ENCODE peak calls at places on chromosome 14, in five cellular contexts. One of them, this sample, is unnamed.

GRCh38 chr14:99737451-99737951 is 53.4 kb downstream of the CYP46A1 start:
- DNase-seq in nucleus accumbens: no peak
- DNase-seq in stimulated activated CD4-positive, alpha-beta T cell treated with anti-CD3 and anti-CD28 coated beads, Interleukin-15, amount 100 ng/mL, for 1 hour: no peak
- DNase-seq in ACHN: peak
- DNase-seq in tibial nerve: no peak
- DNase-seq in this sample: no peak

GRCh38 chr14:50342211-50343080 is 30.3 kb downstream of the DMAC2L start:
- DNase-seq in stimulated activated CD4-positive, alpha-beta T cell treated with anti-CD3 and anti-CD28 coated beads, Interleukin-15, amount 100 ng/mL, for 1 hour: no peak
- DNase-seq in ACHN: peak
- DNase-seq in tibial nerve: peak
- DNase-seq in nucleus accumbens: peak
- DNase-seq in this sample: peak

GRCh38 chr14:96270565-96271420 is 14.8 kb downstream of the BDKRB1 start:
- DNase-seq in ACHN: no peak
- DNase-seq in tibial nerve: no peak
- DNase-seq in nucleus accumbens: no peak
- DNase-seq in stimulated activated CD4-positive, alpha-beta T cell treated with anti-CD3 and anti-CD28 coated beads, Interleukin-15, amount 100 ng/mL, for 1 hour: no peak
- DNase-seq in this sample: no peak

GRCh38 chr14:39376671-39377403 is 55.4 kb downstream of the FBXO33 start:
- DNase-seq in stimulated activated CD4-positive, alpha-beta T cell treated with anti-CD3 and anti-CD28 coated beads, Interleukin-15, amount 100 ng/mL, for 1 hour: no peak
- DNase-seq in tibial nerve: no peak
- DNase-seq in ACHN: peak
- DNase-seq in nucleus accumbens: no peak
- DNase-seq in this sample: no peak

GRCh38 chr14:101463566-101464171 is 97.6 kb upstream of the DIO3 start:
- DNase-seq in stimulated activated CD4-positive, alpha-beta T cell treated with anti-CD3 and anti-CD28 coated beads, Interleukin-15, amount 100 ng/mL, for 1 hour: no peak
- DNase-seq in ACHN: no peak
- DNase-seq in tibial nerve: no peak
- DNase-seq in nucleus accumbens: no peak
- DNase-seq in this sample: no peak

GRCh38 chr14:92600318-92601053 is 86.9 kb downstream of the RIN3 start:
- DNase-seq in tibial nerve: no peak
- DNase-seq in nucleus accumbens: no peak
- DNase-seq in stimulated activated CD4-positive, alpha-beta T cell treated with anti-CD3 and anti-CD28 coated beads, Interleukin-15, amount 100 ng/mL, for 1 hour: no peak
- DNase-seq in ACHN: peak
- DNase-seq in this sample: no peak

GRCh38 chr14:102853703-102854396 is 68.6 kb upstream of the AMN start:
- DNase-seq in tibial nerve: no peak
- DNase-seq in ACHN: no peak
- DNase-seq in stimulated activated CD4-positive, alpha-beta T cell treated with anti-CD3 and anti-CD28 coated beads, Interleukin-15, amount 100 ng/mL, for 1 hour: no peak
- DNase-seq in nucleus accumbens: no peak
- DNase-seq in this sample: no peak

GRCh38 chr14:75435473-75435872 is 7.7 kb downstream of the JDP2 start:
- DNase-seq in stimulated activated CD4-positive, alpha-beta T cell treated with anti-CD3 and anti-CD28 coated beads, Interleukin-15, amount 100 ng/mL, for 1 hour: no peak
- DNase-seq in ACHN: no peak
- DNase-seq in nucleus accumbens: no peak
- DNase-seq in tibial nerve: no peak
- DNase-seq in this sample: no peak

GRCh38 chr14:103221781-103222358 is 98.6 kb downstream of the TNFAIP2 start:
- DNase-seq in ACHN: no peak
- DNase-seq in nucleus accumbens: no peak
- DNase-seq in tibial nerve: no peak
- DNase-seq in stimulated activated CD4-positive, alpha-beta T cell treated with anti-CD3 and anti-CD28 coated beads, Interleukin-15, amount 100 ng/mL, for 1 hour: no peak
- DNase-seq in this sample: no peak

GRCh38 chr14:65958664-65959562 is 527.3 kb upstream of the CCDC196 start:
- DNase-seq in ACHN: peak
- DNase-seq in tibial nerve: no peak
- DNase-seq in nucleus accumbens: no peak
- DNase-seq in stimulated activated CD4-positive, alpha-beta T cell treated with anti-CD3 and anti-CD28 coated beads, Interleukin-15, amount 100 ng/mL, for 1 hour: no peak
- DNase-seq in this sample: no peak

GRCh38 chr14:70981005-70981952 is 74.0 kb downstream of the PCNX1 start:
- DNase-seq in tibial nerve: no peak
- DNase-seq in stimulated activated CD4-positive, alpha-beta T cell treated with anti-CD3 and anti-CD28 coated beads, Interleukin-15, amount 100 ng/mL, for 1 hour: no peak
- DNase-seq in nucleus accumbens: no peak
- DNase-seq in ACHN: peak
- DNase-seq in this sample: no peak

GRCh38 chr14:77649326-77649725 is 32.9 kb upstream of the SPTLC2 start:
- DNase-seq in stimulated activated CD4-positive, alpha-beta T cell treated with anti-CD3 and anti-CD28 coated beads, Interleukin-15, amount 100 ng/mL, for 1 hour: no peak
- DNase-seq in ACHN: no peak
- DNase-seq in tibial nerve: no peak
- DNase-seq in nucleus accumbens: no peak
- DNase-seq in this sample: no peak

GRCh38 chr14:50666772-50667490 is 1.2 kb downstream of the SAV1 start:
- DNase-seq in stimulated activated CD4-positive, alpha-beta T cell treated with anti-CD3 and anti-CD28 coated beads, Interleukin-15, amount 100 ng/mL, for 1 hour: no peak
- DNase-seq in ACHN: no peak
- DNase-seq in tibial nerve: no peak
- DNase-seq in nucleus accumbens: no peak
- DNase-seq in this sample: no peak

GRCh38 chr14:105529506-105530445 is 3.4 kb downstream of the TMEM121 start:
- DNase-seq in nucleus accumbens: no peak
- DNase-seq in tibial nerve: no peak
- DNase-seq in stimulated activated CD4-positive, alpha-beta T cell treated with anti-CD3 and anti-CD28 coated beads, Interleukin-15, amount 100 ng/mL, for 1 hour: peak
- DNase-seq in ACHN: no peak
- DNase-seq in this sample: no peak

GRCh38 chr14:103898204-103898603 is 30.1 kb upstream of the TDRD9 start:
- DNase-seq in tibial nerve: no peak
- DNase-seq in ACHN: no peak
- DNase-seq in nucleus accumbens: no peak
- DNase-seq in stimulated activated CD4-positive, alpha-beta T cell treated with anti-CD3 and anti-CD28 coated beads, Interleukin-15, amount 100 ng/mL, for 1 hour: no peak
- DNase-seq in this sample: no peak

GRCh38 chr14:24605435-24606190 is 3.9 kb downstream of the GZMH start:
- DNase-seq in stimulated activated CD4-positive, alpha-beta T cell treated with anti-CD3 and anti-CD28 coated beads, Interleukin-15, amount 100 ng/mL, for 1 hour: peak
- DNase-seq in tibial nerve: no peak
- DNase-seq in ACHN: peak
- DNase-seq in nucleus accumbens: no peak
- DNase-seq in this sample: peak

GRCh38 chr14:32744811-32745445 is 193.8 kb upstream of the NPAS3 start:
- DNase-seq in nucleus accumbens: no peak
- DNase-seq in ACHN: no peak
- DNase-seq in stimulated activated CD4-positive, alpha-beta T cell treated with anti-CD3 and anti-CD28 coated beads, Interleukin-15, amount 100 ng/mL, for 1 hour: no peak
- DNase-seq in tibial nerve: no peak
- DNase-seq in this sample: no peak

GRCh38 chr14:71430321-71431168 is 501.7 kb upstream of the RGS6 start:
- DNase-seq in ACHN: no peak
- DNase-seq in stimulated activated CD4-positive, alpha-beta T cell treated with anti-CD3 and anti-CD28 coated beads, Interleukin-15, amount 100 ng/mL, for 1 hour: no peak
- DNase-seq in tibial nerve: no peak
- DNase-seq in nucleus accumbens: no peak
- DNase-seq in this sample: no peak

GRCh38 chr14:89125216-89125615 is 291.8 kb downstream of the FOXN3 start:
- DNase-seq in nucleus accumbens: no peak
- DNase-seq in stimulated activated CD4-positive, alpha-beta T cell treated with anti-CD3 and anti-CD28 coated beads, Interleukin-15, amount 100 ng/mL, for 1 hour: no peak
- DNase-seq in tibial nerve: no peak
- DNase-seq in ACHN: no peak
- DNase-seq in this sample: no peak

GRCh38 chr14:57403521-57403864 is 13.1 kb downstream of the NAA30 start:
- DNase-seq in tibial nerve: no peak
- DNase-seq in stimulated activated CD4-positive, alpha-beta T cell treated with anti-CD3 and anti-CD28 coated beads, Interleukin-15, amount 100 ng/mL, for 1 hour: no peak
- DNase-seq in nucleus accumbens: no peak
- DNase-seq in ACHN: no peak
- DNase-seq in this sample: no peak

GRCh38 chr14:63922696-63923421 is 70.1 kb downstream of the SYNE2 start:
- DNase-seq in ACHN: no peak
- DNase-seq in tibial nerve: no peak
- DNase-seq in nucleus accumbens: no peak
- DNase-seq in stimulated activated CD4-positive, alpha-beta T cell treated with anti-CD3 and anti-CD28 coated beads, Interleukin-15, amount 100 ng/mL, for 1 hour: no peak
- DNase-seq in this sample: no peak

GRCh38 chr14:62143235-62143634 is 381.0 kb downstream of the SNAPC1 start:
- DNase-seq in nucleus accumbens: no peak
- DNase-seq in stimulated activated CD4-positive, alpha-beta T cell treated with anti-CD3 and anti-CD28 coated beads, Interleukin-15, amount 100 ng/mL, for 1 hour: no peak
- DNase-seq in tibial nerve: no peak
- DNase-seq in ACHN: no peak
- DNase-seq in this sample: no peak

GRCh38 chr14:104891664-104892500 is 26.8 kb downstream of the CEP170B start:
- DNase-seq in ACHN: no peak
- DNase-seq in tibial nerve: no peak
- DNase-seq in nucleus accumbens: no peak
- DNase-seq in stimulated activated CD4-positive, alpha-beta T cell treated with anti-CD3 and anti-CD28 coated beads, Interleukin-15, amount 100 ng/mL, for 1 hour: no peak
- DNase-seq in this sample: no peak

GRCh38 chr14:57747036-57747435 is 118.9 kb downstream of the SLC35F4 start:
- DNase-seq in tibial nerve: no peak
- DNase-seq in nucleus accumbens: no peak
- DNase-seq in ACHN: peak
- DNase-seq in stimulated activated CD4-positive, alpha-beta T cell treated with anti-CD3 and anti-CD28 coated beads, Interleukin-15, amount 100 ng/mL, for 1 hour: no peak
- DNase-seq in this sample: no peak

This sample was measured in T-helper 2 cell treated with Interferon-gamma antibody and Interleukin-4, amounts not matched to agents 5 μg/mL and 100 μg/mL, for 36 hours.